ENCODE peak calls at places on chromosomes 4 and X, in six cellular contexts. One of them, this sample, is unnamed.

GRCh38 chr4:82833696-82834313 is 35.2 kb upstream of the SCD5 start:
- DNase-seq in PC-3: peak; percentile 68
- DNase-seq in neural progenitor cell: no peak
- DNase-seq in fibroblast of lung: peak; percentile 86
- DNase-seq in IMR-90: peak; percentile 94
- DNase-seq in OCI-LY7: no peak
- DNase-seq in this sample: peak; percentile 84

GRCh38 chrX:52031371-52031770 is 37.6 kb downstream of the MAGED4B start:
- DNase-seq in neural progenitor cell: no peak
- DNase-seq in OCI-LY7: no peak
- DNase-seq in fibroblast of lung: no peak
- DNase-seq in PC-3: no peak
- DNase-seq in IMR-90: no peak
- DNase-seq in this sample: no peak

GRCh38 chrX:97367149-97367548 is 483.4 kb downstream of the RPA4 start:
- DNase-seq in fibroblast of lung: peak; percentile 72
- DNase-seq in IMR-90: peak; percentile 67
- DNase-seq in OCI-LY7: no peak
- DNase-seq in neural progenitor cell: no peak
- DNase-seq in PC-3: no peak
- DNase-seq in this sample: peak; percentile 42

GRCh38 chrX:71989768-71990167 is 79.1 kb downstream of the NHSL2 start:
- DNase-seq in IMR-90: peak; percentile 73
- DNase-seq in PC-3: peak; percentile 34
- DNase-seq in neural progenitor cell: no peak
- DNase-seq in OCI-LY7: no peak
- DNase-seq in fibroblast of lung: peak; percentile 19
- DNase-seq in this sample: peak; percentile 10

GRCh38 chr4:2937986-2938385 is 25.2 kb downstream of the NOP14 start:
- DNase-seq in IMR-90: no peak
- DNase-seq in fibroblast of lung: no peak
- DNase-seq in PC-3: no peak
- DNase-seq in neural progenitor cell: no peak
- DNase-seq in OCI-LY7: no peak
- DNase-seq in this sample: no peak

GRCh38 chrX:21943460-21944135 is 3.1 kb downstream of the SMS start:
- DNase-seq in OCI-LY7: no peak
- DNase-seq in fibroblast of lung: peak; percentile 89
- DNase-seq in IMR-90: peak; percentile 92
- DNase-seq in PC-3: peak; percentile 83
- DNase-seq in neural progenitor cell: no peak
- DNase-seq in this sample: peak; percentile 94

GRCh38 chr4:107705742-107706556 is 14.1 kb downstream of the PAPSS1 start:
- DNase-seq in OCI-LY7: no peak
- DNase-seq in fibroblast of lung: no peak
- DNase-seq in IMR-90: no peak
- DNase-seq in neural progenitor cell: no peak
- DNase-seq in PC-3: no peak
- DNase-seq in this sample: no peak

GRCh38 chr4:121980643-121981042 is 28.8 kb upstream of the TRPC3 start:
- DNase-seq in PC-3: no peak
- DNase-seq in IMR-90: peak; percentile 52
- DNase-seq in neural progenitor cell: no peak
- DNase-seq in fibroblast of lung: peak; percentile 48
- DNase-seq in OCI-LY7: no peak
- DNase-seq in this sample: no peak

GRCh38 chrX:150213481-150214030 is 149.6 kb upstream of the MAMLD1 start:
- DNase-seq in PC-3: no peak
- DNase-seq in OCI-LY7: no peak
- DNase-seq in fibroblast of lung: no peak
- DNase-seq in neural progenitor cell: no peak
- DNase-seq in IMR-90: no peak
- DNase-seq in this sample: no peak

GRCh38 chr4:157141976-157142375 is 66.0 kb downstream of the GLRB start:
- DNase-seq in fibroblast of lung: no peak
- DNase-seq in OCI-LY7: no peak
- DNase-seq in PC-3: no peak
- DNase-seq in neural progenitor cell: no peak
- DNase-seq in IMR-90: no peak
- DNase-seq in this sample: no peak

GRCh38 chr4:100299019-100299418 is 108.8 kb upstream of the DDIT4L start:
- DNase-seq in OCI-LY7: no peak
- DNase-seq in PC-3: peak; percentile 29
- DNase-seq in neural progenitor cell: peak; percentile 55
- DNase-seq in fibroblast of lung: peak; percentile 96
- DNase-seq in IMR-90: peak; percentile 96
- DNase-seq in this sample: peak; percentile 94
- H2AFZ ChIP-seq in OCI-LY7: no peak overlapping the region
- H2AFZ ChIP-seq in PC-3: peak overlapping the region; percentile 53
- H2AFZ ChIP-seq in neural progenitor cell: no peak overlapping the region
- H2AFZ ChIP-seq in fibroblast of lung: no peak overlapping the region
- H2AFZ ChIP-seq in IMR-90: peak overlapping the region; percentile 46
- H2AFZ ChIP-seq in this sample: peak overlapping the region; percentile 51

GRCh38 chrX:20252392-20253231 is 14.1 kb downstream of the RPS6KA3 start:
- DNase-seq in IMR-90: peak; percentile 45
- DNase-seq in fibroblast of lung: peak; percentile 56
- DNase-seq in PC-3: peak; percentile 81
- DNase-seq in OCI-LY7: peak; percentile 52
- DNase-seq in neural progenitor cell: peak; percentile 33
- DNase-seq in this sample: peak; percentile 19

GRCh38 chrX:20244936-20245335 is 21.8 kb downstream of the RPS6KA3 start:
- DNase-seq in neural progenitor cell: no peak
- DNase-seq in IMR-90: peak; percentile 20
- DNase-seq in OCI-LY7: no peak
- DNase-seq in PC-3: no peak
- DNase-seq in fibroblast of lung: peak; percentile 58
- DNase-seq in this sample: peak; percentile 41

GRCh38 chrX:20253232-20253543 is 13.5 kb downstream of the RPS6KA3 start:
- DNase-seq in IMR-90: no peak
- DNase-seq in OCI-LY7: no peak
- DNase-seq in neural progenitor cell: no peak
- DNase-seq in PC-3: no peak
- DNase-seq in fibroblast of lung: no peak
- DNase-seq in this sample: no peak

GRCh38 chrX:20248592-20249192 is 18.0 kb downstream of the RPS6KA3 start:
- DNase-seq in fibroblast of lung: no peak
- DNase-seq in IMR-90: no peak
- DNase-seq in neural progenitor cell: no peak
- DNase-seq in PC-3: no peak
- DNase-seq in OCI-LY7: peak; percentile 10
- DNase-seq in this sample: no peak
- H3K4me2 ChIP-seq in fibroblast of lung: no peak overlapping the region
- H3K4me2 ChIP-seq in IMR-90: no peak overlapping the region
- H3K4me2 ChIP-seq in neural progenitor cell: no peak overlapping the region
- H3K4me2 ChIP-seq in PC-3: no peak overlapping the region
- H3K4me2 ChIP-seq in OCI-LY7: no peak overlapping the region
- H3K4me2 ChIP-seq in this sample: no peak overlapping the region

GRCh38 chr4:98748609-98749008 is 90.2 kb upstream of the TSPAN5 start:
- DNase-seq in fibroblast of lung: no peak
- DNase-seq in OCI-LY7: no peak
- DNase-seq in IMR-90: no peak
- DNase-seq in neural progenitor cell: no peak
- DNase-seq in PC-3: no peak
- DNase-seq in this sample: no peak
- H3K4me3 ChIP-seq in fibroblast of lung: no peak overlapping the region
- H3K4me3 ChIP-seq in OCI-LY7: no peak overlapping the region
- H3K4me3 ChIP-seq in IMR-90: no peak overlapping the region
- H3K4me3 ChIP-seq in neural progenitor cell: no peak overlapping the region
- H3K4me3 ChIP-seq in PC-3: no peak overlapping the region
- H3K4me3 ChIP-seq in this sample: no peak overlapping the region

GRCh38 chr4:8857682-8858187 is 13.9 kb downstream of the HMX1 start:
- DNase-seq in neural progenitor cell: peak; percentile 42
- DNase-seq in fibroblast of lung: no peak
- DNase-seq in OCI-LY7: no peak
- DNase-seq in PC-3: no peak
- DNase-seq in IMR-90: no peak
- DNase-seq in this sample: no peak
- H2AFZ ChIP-seq in neural progenitor cell: peak overlapping the region; percentile 26
- H2AFZ ChIP-seq in fibroblast of lung: no peak overlapping the region
- H2AFZ ChIP-seq in OCI-LY7: no peak overlapping the region
- H2AFZ ChIP-seq in PC-3: no peak overlapping the region
- H2AFZ ChIP-seq in IMR-90: no peak overlapping the region
- H2AFZ ChIP-seq in this sample: no peak overlapping the region

DNA sequence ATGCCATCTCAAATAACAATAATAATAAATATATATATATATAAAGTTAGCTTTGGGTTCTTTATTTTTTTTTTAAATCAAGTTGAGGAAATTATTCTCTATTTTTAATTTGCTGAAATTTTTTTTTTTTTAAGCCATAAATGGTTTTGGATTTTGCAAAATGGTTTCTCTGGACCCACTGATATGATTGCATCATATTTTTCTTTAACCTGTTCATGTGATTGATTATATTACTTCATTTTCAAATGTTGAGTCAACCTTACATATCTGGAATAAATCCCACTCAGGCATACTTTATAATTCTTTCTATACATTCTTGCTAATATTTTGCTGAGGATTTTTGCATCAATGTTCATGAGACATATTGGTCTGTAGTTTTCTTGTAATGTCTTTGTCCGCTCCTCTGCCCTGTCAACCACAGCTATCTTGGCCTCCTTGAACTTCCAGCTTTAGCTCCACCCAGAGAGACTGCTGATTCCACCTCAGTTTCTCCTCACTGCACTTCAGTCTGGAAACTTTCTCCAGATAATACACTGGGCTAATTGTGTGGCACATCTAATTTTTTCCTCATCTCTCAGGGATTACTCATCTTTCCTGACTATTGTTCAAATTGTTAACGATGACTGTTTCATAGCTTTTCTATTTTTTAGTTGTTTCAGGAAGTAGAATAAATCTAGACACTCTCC is 160.9 kb upstream of the GIMD1 start:
- DNase-seq in OCI-LY7: no peak
- DNase-seq in neural progenitor cell: no peak
- DNase-seq in fibroblast of lung: no peak
- DNase-seq in IMR-90: peak; percentile 1
- DNase-seq in PC-3: peak; percentile 52
- DNase-seq in this sample: peak; percentile 66
- H3K4me2 ChIP-seq in OCI-LY7: no peak overlapping the region
- H3K4me2 ChIP-seq in neural progenitor cell: no peak overlapping the region
- H3K4me2 ChIP-seq in fibroblast of lung: no peak overlapping the region
- H3K4me2 ChIP-seq in IMR-90: no peak overlapping the region
- H3K4me2 ChIP-seq in PC-3: peak overlapping the region; percentile 57
- H3K4me2 ChIP-seq in this sample: peak overlapping the region; percentile 40

GRCh38 chr4:53365486-53366300 is at the start of gene SCFD2:
- DNase-seq in fibroblast of lung: peak; percentile 97
- DNase-seq in IMR-90: peak; percentile 97
- DNase-seq in neural progenitor cell: peak; percentile 95
- DNase-seq in OCI-LY7: peak; percentile 96
- DNase-seq in PC-3: peak; percentile 100
- DNase-seq in this sample: peak; percentile 95

GRCh38 chr4:53365121-53365485 is 758 bp downstream of the SCFD2 start:
- DNase-seq in fibroblast of lung: no peak
- DNase-seq in OCI-LY7: peak; percentile 51
- DNase-seq in IMR-90: peak; percentile 27
- DNase-seq in PC-3: peak; percentile 47
- DNase-seq in neural progenitor cell: peak; percentile 37
- DNase-seq in this sample: no peak

GRCh38 chr4:53361451-53361850 is 4.4 kb downstream of the SCFD2 start:
- DNase-seq in PC-3: peak; percentile 59
- DNase-seq in IMR-90: peak; percentile 32
- DNase-seq in OCI-LY7: no peak
- DNase-seq in neural progenitor cell: no peak
- DNase-seq in fibroblast of lung: no peak
- DNase-seq in this sample: no peak

GRCh38 chr4:53364624-53365023 is 1.2 kb downstream of the SCFD2 start:
- DNase-seq in OCI-LY7: no peak
- DNase-seq in fibroblast of lung: no peak
- DNase-seq in neural progenitor cell: no peak
- DNase-seq in IMR-90: no peak
- DNase-seq in PC-3: no peak
- DNase-seq in this sample: no peak

DNA sequence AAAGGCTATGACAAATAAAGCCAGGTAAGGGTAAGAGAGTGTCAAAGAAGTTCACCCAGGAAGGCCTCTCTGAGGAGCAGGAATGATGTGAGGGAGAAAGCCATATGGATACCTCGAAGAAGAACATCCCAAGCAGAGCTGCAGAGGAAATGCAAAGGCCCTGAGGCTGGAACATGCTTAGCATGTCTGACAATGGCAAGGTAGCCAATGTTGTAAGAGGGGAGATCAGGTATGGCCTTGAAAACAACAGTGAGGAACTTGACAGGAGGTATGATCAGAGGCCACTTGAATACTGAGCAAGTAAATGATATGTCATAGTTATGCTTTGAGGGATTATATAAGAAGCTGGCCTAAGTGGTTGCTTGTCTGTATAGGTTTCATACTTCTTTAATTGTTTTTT is 3.8 kb downstream of the SCFD2 start:
- DNase-seq in neural progenitor cell: no peak
- DNase-seq in OCI-LY7: no peak
- DNase-seq in PC-3: no peak
- DNase-seq in fibroblast of lung: no peak
- DNase-seq in IMR-90: no peak
- DNase-seq in this sample: no peak
- H3K4me3 ChIP-seq in neural progenitor cell: no peak overlapping the region
- H3K4me3 ChIP-seq in OCI-LY7: peak overlapping the region; percentile 98
- H3K4me3 ChIP-seq in PC-3: peak overlapping the region; percentile 95
- H3K4me3 ChIP-seq in fibroblast of lung: peak overlapping the region; percentile 98
- H3K4me3 ChIP-seq in IMR-90: no peak overlapping the region
- H3K4me3 ChIP-seq in this sample: no peak overlapping the region

DNA sequence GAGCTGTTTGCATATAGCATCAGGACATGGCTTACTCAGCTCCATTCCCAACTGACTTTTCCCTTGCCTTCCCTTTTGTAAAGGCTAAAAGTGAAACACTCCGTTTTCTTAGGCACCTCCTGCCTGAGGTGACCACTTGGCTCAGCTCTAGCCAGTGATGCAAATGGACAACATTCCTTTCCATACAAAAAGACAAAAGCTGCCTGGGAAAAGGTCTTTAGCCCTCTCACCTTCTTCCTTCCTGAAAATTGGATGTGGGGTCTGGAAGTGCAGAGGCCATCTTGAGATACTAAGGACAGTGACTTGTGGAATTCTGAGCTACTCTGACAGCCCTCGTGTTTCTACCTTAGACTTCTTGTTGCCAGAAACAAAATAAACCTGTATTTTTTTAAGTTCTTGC is 27.7 kb upstream of the SFRP2 start:
- DNase-seq in IMR-90: no peak
- DNase-seq in neural progenitor cell: no peak
- DNase-seq in fibroblast of lung: no peak
- DNase-seq in PC-3: no peak
- DNase-seq in OCI-LY7: no peak
- DNase-seq in this sample: no peak
- H2AFZ ChIP-seq in IMR-90: no peak overlapping the region
- H2AFZ ChIP-seq in neural progenitor cell: no peak overlapping the region
- H2AFZ ChIP-seq in fibroblast of lung: no peak overlapping the region
- H2AFZ ChIP-seq in PC-3: no peak overlapping the region
- H2AFZ ChIP-seq in OCI-LY7: no peak overlapping the region
- H2AFZ ChIP-seq in this sample: no peak overlapping the region

GRCh38 chr4:7068883-7069282 is 1.0 kb upstream of the GRPEL1 start:
- DNase-seq in IMR-90: no peak
- DNase-seq in PC-3: peak; percentile 10
- DNase-seq in fibroblast of lung: no peak
- DNase-seq in OCI-LY7: no peak
- DNase-seq in neural progenitor cell: peak; percentile 75
- DNase-seq in this sample: no peak
- H3K4me2 ChIP-seq in IMR-90: peak overlapping the region; percentile 73
- H3K4me2 ChIP-seq in PC-3: peak overlapping the region; percentile 98
- H3K4me2 ChIP-seq in fibroblast of lung: peak overlapping the region; percentile 98
- H3K4me2 ChIP-seq in OCI-LY7: peak overlapping the region; percentile 70
- H3K4me2 ChIP-seq in neural progenitor cell: peak overlapping the region; percentile 86
- H3K4me2 ChIP-seq in this sample: peak overlapping the region; percentile 99